ENCODE peak calls at places on chromosomes 12 and 14, in five cellular contexts. A is fibroblast of mammary gland, Q is uterus, I is neural crest cell, J is heart right ventricle. S is an unnamed sample.

GRCh38 chr12:93042684-93043083 is 113.6 kb upstream of the EEA1 start:
- DNase-seq in A (no peak), I (no peak), Q (no peak), J (no peak), S (no peak)

GRCh38 chr12:78864483-78865296 is at the start of gene SYT1:
- DNase-seq in Q (peak; percentile 87), J (no peak), I (peak; percentile 72), A (peak; percentile 84), S (peak; percentile 98)

GRCh38 chr12:26648999-26649398 is 184.0 kb downstream of the ITPR2 start:
- DNase-seq in I (no peak), J (no peak), Q (no peak), A (no peak), S (no peak)

GRCh38 chr12:45599196-45599595 is 130.3 kb upstream of the ARID2 start:
- DNase-seq in Q (no peak), J (no peak), A (no peak), I (no peak), S (no peak)

GRCh38 chr14:89202413-89202812 is 214.6 kb downstream of the FOXN3 start:
- DNase-seq in I (no peak), J (no peak), A (peak; percentile 14), Q (no peak), S (no peak)

GRCh38 chr14:101125313-101125712 is 221.8 kb upstream of the RTL1 start:
- DNase-seq in J (no peak), Q (no peak), I (no peak), A (no peak), S (no peak)

GRCh38 chr14:51087024-51087423 is 7.9 kb downstream of the TRIM9 start:
- DNase-seq in A (peak; percentile 35), J (no peak), I (no peak), Q (peak; percentile 51), S (no peak)

GRCh38 chr14:101174980-101175606 is 271.6 kb upstream of the RTL1 start:
- DNase-seq in I (no peak), J (no peak), Q (peak; percentile 16), A (no peak), S (no peak)

GRCh38 chr12:56954956-56955355 is 2.5 kb downstream of the RDH16 start:
- DNase-seq in I (no peak), Q (no peak), J (no peak), A (no peak), S (no peak)

GRCh38 chr14:63542231-63542999 is 762 bp downstream of the PPP2R5E start:
- DNase-seq in A (no peak), J (peak; percentile 26), I (peak; percentile 15), Q (peak; percentile 20), S (peak; percentile 41)

GRCh38 chr12:132379996-132380395 is 50.6 kb upstream of the GALNT9 start:
- DNase-seq in J (no peak), A (no peak), I (no peak), Q (no peak), S (no peak)

GRCh38 chr14:101600891-101601602 is 39.8 kb downstream of the DIO3 start:
- DNase-seq in A (no peak), I (no peak), J (no peak), Q (peak; percentile 8), S (no peak)

GRCh38 chr12:56007892-56008471 is 10.9 kb downstream of the SUOX start:
- DNase-seq in J (no peak), Q (no peak), I (no peak), A (peak; percentile 14), S (peak; percentile 46)

GRCh38 chr14:105340821-105341408 is 26.4 kb downstream of the PACS2 start:
- DNase-seq in A (no peak), I (no peak), Q (no peak), J (no peak), S (no peak)

GRCh38 chr12:32662665-32663064 is 16.4 kb upstream of the DNM1L start:
- DNase-seq in J (no peak), Q (no peak), A (no peak), I (no peak), S (no peak)

GRCh38 chr14:59439256-59440015 is 25.7 kb downstream of the GPR135 start:
- DNase-seq in I (no peak), Q (no peak), A (peak; percentile 78), J (no peak), S (no peak)

GRCh38 chr12:6765634-6766581 is at the start of gene PTMS:
- DNase-seq in A (peak; percentile 93), J (peak; percentile 85), Q (peak; percentile 96), I (peak; percentile 81), S (peak; percentile 96)

GRCh38 chr14:100410056-100410565 is 87.0 kb downstream of the SLC25A47 start:
- DNase-seq in A (peak; percentile 84), J (no peak), I (no peak), Q (no peak), S (no peak)

GRCh38 chr12:116406529-116406928 is 129.0 kb upstream of the MED13L start:
- DNase-seq in J (peak; percentile 84), A (peak; percentile 96), I (no peak), Q (peak; percentile 92), S (peak; percentile 94)

GRCh38 chr14:44798386-44799242 is 163.1 kb downstream of the KLHL28 start:
- DNase-seq in J (no peak), Q (no peak), A (no peak), I (no peak), S (no peak)

GRCh38 chr14:99281396-99281795 is 9.4 kb upstream of the BCL11B start:
- DNase-seq in J (no peak), I (no peak), A (no peak), Q (no peak), S (no peak)

GRCh38 chr12:3740840-3741239 is 12.1 kb downstream of the CRACR2A start:
- DNase-seq in A (no peak), Q (no peak), I (no peak), J (no peak), S (no peak)
- TF ChIP-seq CTCF in A (no peak), Q (no peak), I (no peak), J (no peak), S (no peak)

GRCh38 chr12:977163-977562 is 13.9 kb upstream of the ERC1 start:
- DNase-seq in Q (no peak), J (no peak), I (no peak), A (no peak), S (no peak)
- TF ChIP-seq CTCF in Q (no peak), J (no peak), I (no peak), A (no peak), S (peak; percentile 9)

GRCh38 chr12:103857164-103857563 is 16.1 kb upstream of the NT5DC3 start:
- DNase-seq in A (no peak), J (no peak), I (no peak), Q (no peak), S (no peak)

GRCh38 chr12:103855896-103856657 is 15.0 kb upstream of the NT5DC3 start:
- DNase-seq in A (no peak), Q (no peak), J (no peak), I (no peak), S (no peak)

GRCh38 chr12:103855036-103855712 is 14.1 kb upstream of the NT5DC3 start:
- DNase-seq in I (no peak), A (peak; percentile 30), J (no peak), Q (no peak), S (no peak)

GRCh38 chr12:103858335-103858734 is 17.3 kb upstream of the NT5DC3 start:
- DNase-seq in J (no peak), I (no peak), A (no peak), Q (no peak), S (no peak)

GRCh38 chr12:103858953-103859601 is 18.0 kb upstream of the NT5DC3 start:
- DNase-seq in I (no peak), J (peak; percentile 32), A (peak; percentile 94), Q (peak; percentile 93), S (no peak)
- TF ChIP-seq CTCF in I (no peak), J (no peak), A (no peak), Q (no peak), S (no peak)

DNA sequence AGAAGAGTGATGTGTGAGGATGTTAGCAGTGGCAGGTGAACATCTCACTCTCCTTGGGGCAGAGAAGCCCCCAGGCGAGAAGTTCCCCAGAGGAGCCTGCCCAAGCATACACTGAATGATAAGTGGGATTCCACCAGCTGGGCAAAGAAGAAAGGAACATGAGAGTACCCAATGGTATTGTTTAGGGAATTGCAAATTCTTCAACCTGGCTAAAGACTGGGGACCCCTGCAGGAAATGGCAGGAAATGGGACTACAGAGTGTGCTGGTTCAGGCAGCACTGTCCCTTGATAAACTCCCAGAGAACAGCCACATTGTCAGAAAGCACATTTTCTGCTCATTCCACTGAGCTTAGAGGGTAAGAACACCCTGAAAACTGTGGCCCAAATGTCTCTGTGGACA is 121.3 kb downstream of the RPS29 start:
- DNase-seq in J (no peak), A (peak; percentile 3), Q (no peak), I (no peak), S (peak; percentile 33)
- TF ChIP-seq CTCF in J (no peak), A (peak; percentile 24), Q (no peak), I (peak; percentile 33), S (peak; percentile 40)

S was measured in A673.